ENCODE peak calls at places on chromosomes 1 and 21, in six cellular contexts. S, B, C, J, K and P are unnamed samples.
A peak's percentile ranks its signal among the peaks of the same experiment; 100 is the strongest.

GRCh38 chr21:45403825-45404725 is 890 bp upstream of the COL18A1 start:
- DNase-seq in S (no peak), B (peak; percentile 31), C (no peak), J (peak; percentile 77), K (no peak), P (peak; percentile 64)

GRCh38 chr1:198669771-198670170 is 30.9 kb downstream of the PTPRC start:
- DNase-seq in S (no peak), B (no peak), C (no peak), J (no peak), K (no peak), P (no peak)

GRCh38 chr1:119893238-119893791 is 3.0 kb downstream of the ADAM30 start:
- DNase-seq in S (no peak), B (no peak), C (no peak), J (no peak), K (no peak), P (no peak)

GRCh38 chr1:219778110-219778509 is 150.2 kb downstream of the SLC30A10 start:
- DNase-seq in S (no peak), B (no peak), C (no peak), J (no peak), K (no peak), P (no peak)

GRCh38 chr1:173570370-173571030 is 32.4 kb downstream of the SLC9C2 start:
- DNase-seq in S (no peak), B (no peak), C (no peak), J (no peak), K (no peak), P (no peak)

GRCh38 chr1:69535490-69535889 is 32.2 kb upstream of the LRRC7 start:
- DNase-seq in S (no peak), B (no peak), C (no peak), J (no peak), K (no peak), P (no peak)

GRCh38 chr1:43373034-43373940 is 5.5 kb upstream of the ELOVL1 start:
- DNase-seq in S (peak; percentile 86), B (peak; percentile 88), C (no peak), J (no peak), K (no peak), P (no peak)

GRCh38 chr21:17660449-17660848 is 47.7 kb upstream of the BTG3 start:
- DNase-seq in S (no peak), B (no peak), C (no peak), J (no peak), K (no peak), P (no peak)

GRCh38 chr1:29500041-29500440 is 263.7 kb downstream of the PTPRU start:
- DNase-seq in S (no peak), B (no peak), C (no peak), J (no peak), K (no peak), P (no peak)

GRCh38 chr1:169909499-169909898 is 15.8 kb upstream of the SCYL3 start:
- DNase-seq in S (no peak), B (no peak), C (no peak), J (no peak), K (no peak), P (no peak)

GRCh38 chr1:212902054-212902453 is 44.0 kb downstream of the FLVCR1 start:
- DNase-seq in S (no peak), B (no peak), C (no peak), J (no peak), K (no peak), P (no peak)
- H3K4me3 ChIP-seq in S (no peak overlapping the region), B (no peak overlapping the region), C (no peak overlapping the region), J (no peak overlapping the region), K (no peak overlapping the region), P (no peak overlapping the region)

DNA sequence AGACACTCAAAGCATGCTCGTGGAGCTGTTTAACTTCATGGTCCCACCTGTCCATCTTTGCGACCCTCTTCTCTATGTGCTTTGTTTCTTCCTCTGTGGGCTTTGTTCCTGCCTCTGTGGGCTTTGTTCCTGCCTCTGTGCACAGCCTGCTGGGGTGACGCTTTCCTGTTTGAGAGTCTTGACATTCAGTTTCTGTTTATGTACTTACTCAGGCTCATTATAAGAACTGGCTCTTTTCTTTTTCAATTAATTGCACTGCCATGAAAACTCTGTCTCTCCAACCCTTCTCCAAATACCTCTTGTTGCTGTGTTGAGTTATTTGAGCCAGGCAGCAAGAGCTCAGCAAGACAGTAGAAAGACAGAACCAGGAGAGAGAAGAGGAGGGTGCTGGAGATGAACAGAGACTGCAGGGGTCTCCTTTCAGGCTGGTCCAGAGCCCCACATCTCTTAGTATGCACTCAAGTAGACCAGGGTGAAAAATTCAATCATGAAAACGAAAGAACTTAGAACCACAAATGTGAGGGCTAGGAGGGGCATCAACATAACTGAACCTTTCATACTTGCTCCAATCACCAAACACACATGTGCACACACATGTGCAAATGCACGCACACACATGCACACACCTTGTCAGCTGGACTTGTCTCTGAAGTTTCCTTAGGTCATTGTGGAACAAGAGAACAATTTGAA is 88.3 kb upstream of the SGIP1 start:
- DNase-seq in S (no peak), B (no peak), C (no peak), J (peak; percentile 82), K (no peak), P (no peak)
- TF ChIP-seq CTCF in S (no peak), B (no peak), C (no peak), J (peak; percentile 33), K (peak; percentile 4), P (no peak)

GRCh38 chr1:221672160-221672762 is 69.6 kb downstream of the DUSP10 start:
- DNase-seq in S (no peak), B (peak; percentile 86), C (no peak), J (no peak), K (no peak), P (no peak)

GRCh38 chr1:221672965-221673364 is 68.9 kb downstream of the DUSP10 start:
- DNase-seq in S (no peak), B (no peak), C (no peak), J (no peak), K (no peak), P (no peak)

GRCh38 chr1:221667504-221667903 is 74.4 kb downstream of the DUSP10 start:
- DNase-seq in S (peak; percentile 3), B (peak; percentile 90), C (no peak), J (no peak), K (no peak), P (no peak)

GRCh38 chr1:221670081-221670480 is 71.8 kb downstream of the DUSP10 start:
- DNase-seq in S (no peak), B (no peak), C (no peak), J (no peak), K (no peak), P (no peak)

DNA sequence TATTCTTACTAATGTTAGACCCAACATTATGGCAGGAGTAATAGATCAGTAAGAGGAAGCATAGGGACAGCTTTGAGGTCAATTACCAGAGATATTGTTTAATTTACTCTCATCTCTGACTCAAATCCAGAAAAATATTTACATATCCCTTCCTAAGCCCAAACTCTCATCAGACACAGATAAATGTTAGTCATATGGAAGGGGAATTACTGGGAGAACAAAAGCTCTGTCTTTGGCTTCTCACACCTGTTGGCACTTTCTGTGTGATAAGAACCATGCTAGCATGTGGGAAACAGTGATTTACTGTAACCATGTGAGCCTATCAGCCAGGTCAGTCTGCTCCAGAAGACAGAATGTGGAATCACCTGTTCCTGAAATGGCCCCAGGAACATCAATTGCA is 72.4 kb downstream of the DUSP10 start:
- DNase-seq in S (no peak), B (peak; percentile 37), C (no peak), J (no peak), K (no peak), P (no peak)
- H3K27ac ChIP-seq in S (no peak overlapping the region), B (no peak overlapping the region), C (no peak overlapping the region), J (no peak overlapping the region), K (no peak overlapping the region), P (no peak overlapping the region)

GRCh38 chr21:41139951-41140350 is 28.0 kb upstream of the BACE2 start:
- DNase-seq in S (no peak), B (no peak), C (no peak), J (no peak), K (no peak), P (no peak)

GRCh38 chr21:41142051-41142795 is 25.7 kb upstream of the BACE2 start:
- DNase-seq in S (no peak), B (peak; percentile 47), C (no peak), J (no peak), K (peak; percentile 28), P (no peak)

GRCh38 chr21:41141031-41141457 is 26.9 kb upstream of the BACE2 start:
- DNase-seq in S (no peak), B (peak; percentile 20), C (no peak), J (no peak), K (no peak), P (no peak)

GRCh38 chr21:41147096-41147978 is 20.6 kb upstream of the BACE2 start:
- DNase-seq in S (no peak), B (no peak), C (no peak), J (no peak), K (no peak), P (no peak)

GRCh38 chr21:41143596-41144325 is 24.2 kb upstream of the BACE2 start:
- DNase-seq in S (no peak), B (no peak), C (no peak), J (no peak), K (no peak), P (no peak)
- H3K4me3 ChIP-seq in S (no peak overlapping the region), B (no peak overlapping the region), C (no peak overlapping the region), J (no peak overlapping the region), K (no peak overlapping the region), P (no peak overlapping the region)

DNA sequence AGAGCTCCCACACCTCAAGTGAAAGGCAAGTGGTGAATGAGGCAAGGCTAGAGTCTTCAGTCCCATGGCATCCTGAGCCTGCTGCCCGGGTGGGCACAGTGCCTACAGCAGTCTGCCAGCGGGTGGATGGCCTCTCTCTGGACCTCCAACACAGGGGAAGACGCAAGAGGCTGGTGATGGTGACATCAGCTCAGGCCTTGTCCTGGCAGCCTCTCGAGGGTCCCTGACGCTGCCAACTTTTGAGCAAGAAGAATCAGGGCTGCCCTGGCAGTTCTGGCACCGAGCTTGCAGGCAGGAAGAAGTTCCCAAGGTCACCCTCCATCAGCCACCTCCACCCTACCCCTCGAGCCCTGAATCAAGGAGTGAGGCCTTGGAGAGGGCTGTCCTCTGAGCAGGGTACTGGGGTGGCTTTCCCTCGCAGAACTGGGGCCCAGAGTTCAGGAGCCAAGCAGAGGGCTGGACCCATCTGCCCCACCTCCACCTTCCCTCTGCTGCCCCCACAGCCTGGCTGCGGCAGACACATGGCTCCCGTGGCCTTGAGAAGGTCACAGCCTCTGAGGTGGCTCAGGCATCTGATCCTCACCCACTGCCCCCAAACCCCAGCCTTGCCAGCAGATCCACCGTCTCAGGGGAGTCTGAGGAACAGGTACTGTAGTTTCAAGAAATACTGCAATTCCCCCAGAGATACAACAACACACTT is 5.8 kb downstream of the RAP1GAP start:
- DNase-seq in S (no peak), B (no peak), C (no peak), J (peak; percentile 39), K (no peak), P (no peak)
- TF ChIP-seq CTCF in S (no peak), B (no peak), C (no peak), J (no peak), K (no peak), P (no peak)